ENCODE peak calls at places on chromosomes 5 and 9, in seven cellular contexts. One of them, this sample, is unnamed.

GRCh38 chr9:124006448-124007156 is 5.0 kb upstream of the LHX2 start:
- DNase-seq in fibroblast of mammary gland: no peak
- DNase-seq in bronchial epithelial cell: no peak
- DNase-seq in A549: no peak
- DNase-seq in pancreas: no peak
- DNase-seq in fibroblast of the aortic adventitia: no peak
- DNase-seq in heart left ventricle: no peak
- DNase-seq in this sample: no peak

GRCh38 chr5:134070648-134070978 is 43.9 kb upstream of the TCF7 start:
- DNase-seq in fibroblast of the aortic adventitia: peak; percentile 53
- DNase-seq in heart left ventricle: no peak
- DNase-seq in A549: no peak
- DNase-seq in fibroblast of mammary gland: peak; percentile 40
- DNase-seq in bronchial epithelial cell: peak; percentile 68
- DNase-seq in pancreas: no peak
- DNase-seq in this sample: no peak

GRCh38 chr5:6649186-6649585 is 15.9 kb downstream of the SRD5A1 start:
- DNase-seq in fibroblast of mammary gland: no peak
- DNase-seq in heart left ventricle: no peak
- DNase-seq in A549: no peak
- DNase-seq in bronchial epithelial cell: no peak
- DNase-seq in pancreas: no peak
- DNase-seq in fibroblast of the aortic adventitia: no peak
- DNase-seq in this sample: no peak

GRCh38 chr5:14145356-14146334 is 2.5 kb downstream of the TRIO start:
- DNase-seq in heart left ventricle: no peak
- DNase-seq in pancreas: no peak
- DNase-seq in bronchial epithelial cell: no peak
- DNase-seq in A549: no peak
- DNase-seq in fibroblast of mammary gland: peak; percentile 25
- DNase-seq in fibroblast of the aortic adventitia: peak; percentile 82
- DNase-seq in this sample: no peak

GRCh38 chr5:137039939-137040515 is 459.1 kb downstream of the SPOCK1 start:
- DNase-seq in fibroblast of the aortic adventitia: no peak
- DNase-seq in fibroblast of mammary gland: no peak
- DNase-seq in A549: no peak
- DNase-seq in bronchial epithelial cell: no peak
- DNase-seq in heart left ventricle: no peak
- DNase-seq in pancreas: no peak
- DNase-seq in this sample: no peak

GRCh38 chr9:87255437-87256155 is 242.1 kb upstream of the DAPK1 start:
- DNase-seq in fibroblast of the aortic adventitia: peak; percentile 84
- DNase-seq in A549: no peak
- DNase-seq in fibroblast of mammary gland: no peak
- DNase-seq in heart left ventricle: no peak
- DNase-seq in bronchial epithelial cell: no peak
- DNase-seq in pancreas: no peak
- DNase-seq in this sample: no peak

GRCh38 chr9:70658765-70659164 is 244.3 kb upstream of the KLF9 start:
- DNase-seq in pancreas: no peak
- DNase-seq in fibroblast of mammary gland: no peak
- DNase-seq in fibroblast of the aortic adventitia: no peak
- DNase-seq in A549: no peak
- DNase-seq in heart left ventricle: no peak
- DNase-seq in bronchial epithelial cell: no peak
- DNase-seq in this sample: no peak

GRCh38 chr5:119105971-119106370 is 35.1 kb downstream of the DMXL1 start:
- DNase-seq in A549: no peak
- DNase-seq in bronchial epithelial cell: no peak
- DNase-seq in heart left ventricle: no peak
- DNase-seq in fibroblast of the aortic adventitia: no peak
- DNase-seq in pancreas: no peak
- DNase-seq in fibroblast of mammary gland: no peak
- DNase-seq in this sample: no peak

GRCh38 chr9:5873439-5873838 is 17.2 kb upstream of the MLANA start:
- DNase-seq in bronchial epithelial cell: no peak
- DNase-seq in pancreas: no peak
- DNase-seq in fibroblast of the aortic adventitia: no peak
- DNase-seq in fibroblast of mammary gland: no peak
- DNase-seq in A549: no peak
- DNase-seq in heart left ventricle: no peak
- DNase-seq in this sample: no peak

GRCh38 chr5:16508730-16509531 is 43.3 kb upstream of the ZNF622 start:
- DNase-seq in A549: no peak
- DNase-seq in pancreas: peak; percentile 80
- DNase-seq in heart left ventricle: peak; percentile 78
- DNase-seq in fibroblast of mammary gland: peak; percentile 4
- DNase-seq in bronchial epithelial cell: peak; percentile 75
- DNase-seq in fibroblast of the aortic adventitia: peak; percentile 39
- DNase-seq in this sample: peak; percentile 91

GRCh38 chr5:175457466-175457865 is 13.5 kb upstream of the DRD1 start:
- DNase-seq in fibroblast of mammary gland: no peak
- DNase-seq in heart left ventricle: no peak
- DNase-seq in fibroblast of the aortic adventitia: no peak
- DNase-seq in A549: no peak
- DNase-seq in bronchial epithelial cell: peak; percentile 50
- DNase-seq in pancreas: no peak
- DNase-seq in this sample: no peak

GRCh38 chr5:175460126-175460525 is 16.1 kb upstream of the DRD1 start:
- DNase-seq in fibroblast of the aortic adventitia: peak; percentile 39
- DNase-seq in pancreas: no peak
- DNase-seq in bronchial epithelial cell: peak; percentile 35
- DNase-seq in A549: no peak
- DNase-seq in fibroblast of mammary gland: no peak
- DNase-seq in heart left ventricle: no peak
- DNase-seq in this sample: no peak

GRCh38 chr5:175460560-175460959 is 16.6 kb upstream of the DRD1 start:
- DNase-seq in pancreas: no peak
- DNase-seq in heart left ventricle: no peak
- DNase-seq in A549: no peak
- DNase-seq in fibroblast of mammary gland: no peak
- DNase-seq in fibroblast of the aortic adventitia: no peak
- DNase-seq in bronchial epithelial cell: no peak
- DNase-seq in this sample: no peak

GRCh38 chr5:175464414-175465233 is 13.7 kb upstream of the SFXN1 start:
- DNase-seq in fibroblast of mammary gland: peak; percentile 35
- DNase-seq in A549: peak; percentile 67
- DNase-seq in fibroblast of the aortic adventitia: peak; percentile 39
- DNase-seq in bronchial epithelial cell: peak; percentile 56
- DNase-seq in heart left ventricle: no peak
- DNase-seq in pancreas: no peak
- DNase-seq in this sample: peak; percentile 17

DNA sequence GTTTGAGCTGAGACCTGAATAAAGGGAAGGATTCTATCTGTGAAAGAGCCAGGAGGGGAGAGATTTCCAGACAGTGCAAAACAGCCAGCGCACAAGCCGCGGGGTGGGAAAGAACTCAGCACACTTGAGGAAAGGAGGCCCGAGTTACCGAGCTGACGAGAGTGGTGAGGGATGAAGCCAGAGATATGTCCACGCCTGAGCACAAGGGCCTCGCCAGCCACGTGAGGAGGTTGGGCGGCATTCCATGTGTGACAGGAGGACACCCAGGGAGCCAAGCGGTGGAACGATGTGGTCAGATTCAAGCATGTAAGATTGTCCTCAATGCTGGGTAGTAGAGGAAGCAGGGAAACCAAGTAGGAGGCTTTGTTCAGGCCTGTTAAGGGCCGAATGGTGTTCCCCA is 17.0 kb upstream of the SFXN1 start:
- DNase-seq in fibroblast of the aortic adventitia: no peak
- DNase-seq in A549: no peak
- DNase-seq in fibroblast of mammary gland: no peak
- DNase-seq in pancreas: no peak
- DNase-seq in heart left ventricle: no peak
- DNase-seq in bronchial epithelial cell: no peak
- DNase-seq in this sample: no peak
- TF ChIP-seq CTCF in fibroblast of the aortic adventitia: no peak
- TF ChIP-seq CTCF in A549: no peak
- TF ChIP-seq CTCF in fibroblast of mammary gland: no peak
- TF ChIP-seq CTCF in pancreas: no peak
- TF ChIP-seq CTCF in heart left ventricle: no peak
- TF ChIP-seq CTCF in bronchial epithelial cell: no peak
- TF ChIP-seq CTCF in this sample: no peak

GRCh38 chr5:107391787-107392186 is 278.9 kb downstream of the EFNA5 start:
- DNase-seq in A549: no peak
- DNase-seq in fibroblast of mammary gland: no peak
- DNase-seq in pancreas: no peak
- DNase-seq in heart left ventricle: no peak
- DNase-seq in bronchial epithelial cell: no peak
- DNase-seq in fibroblast of the aortic adventitia: no peak
- DNase-seq in this sample: no peak

GRCh38 chr5:107385701-107386100 is 285.0 kb downstream of the EFNA5 start:
- DNase-seq in A549: no peak
- DNase-seq in bronchial epithelial cell: no peak
- DNase-seq in pancreas: no peak
- DNase-seq in heart left ventricle: no peak
- DNase-seq in fibroblast of the aortic adventitia: no peak
- DNase-seq in fibroblast of mammary gland: no peak
- DNase-seq in this sample: no peak

GRCh38 chr5:107388111-107388861 is 282.5 kb downstream of the EFNA5 start:
- DNase-seq in fibroblast of the aortic adventitia: peak; percentile 90
- DNase-seq in bronchial epithelial cell: peak; percentile 93
- DNase-seq in A549: no peak
- DNase-seq in fibroblast of mammary gland: peak; percentile 96
- DNase-seq in heart left ventricle: no peak
- DNase-seq in pancreas: no peak
- DNase-seq in this sample: no peak

GRCh38 chr5:107389769-107390168 is 281.0 kb downstream of the EFNA5 start:
- DNase-seq in pancreas: no peak
- DNase-seq in fibroblast of the aortic adventitia: no peak
- DNase-seq in fibroblast of mammary gland: no peak
- DNase-seq in heart left ventricle: no peak
- DNase-seq in bronchial epithelial cell: peak; percentile 17
- DNase-seq in A549: no peak
- DNase-seq in this sample: no peak

DNA sequence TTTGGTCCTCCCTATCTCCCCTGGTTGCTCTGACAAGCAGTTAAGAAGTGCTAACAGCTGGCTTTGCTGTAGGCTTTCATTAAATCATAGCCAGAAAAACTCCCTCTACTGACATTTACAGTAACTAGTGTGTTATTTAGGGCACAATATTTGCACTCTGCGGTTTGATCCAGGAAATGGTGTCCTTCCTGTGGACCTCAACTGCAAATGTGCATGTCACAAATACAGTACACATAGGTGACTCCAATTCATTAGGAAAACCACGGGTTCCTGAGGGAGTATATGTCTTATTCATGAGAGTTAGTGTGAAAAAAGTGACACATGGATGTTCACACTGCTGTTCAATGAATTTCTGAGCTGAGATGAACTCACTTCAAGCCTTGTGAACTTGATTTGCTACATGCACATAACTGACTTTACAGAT is 281.6 kb downstream of the EFNA5 start:
- DNase-seq in fibroblast of mammary gland: peak; percentile 58
- DNase-seq in fibroblast of the aortic adventitia: peak; percentile 55
- DNase-seq in pancreas: no peak
- DNase-seq in bronchial epithelial cell: peak; percentile 63
- DNase-seq in A549: no peak
- DNase-seq in heart left ventricle: no peak
- DNase-seq in this sample: no peak
- TF ChIP-seq CTCF in fibroblast of mammary gland: no peak
- TF ChIP-seq CTCF in fibroblast of the aortic adventitia: no peak
- TF ChIP-seq CTCF in pancreas: no peak
- TF ChIP-seq CTCF in bronchial epithelial cell: no peak
- TF ChIP-seq CTCF in A549: peak; percentile 34
- TF ChIP-seq CTCF in heart left ventricle: no peak
- TF ChIP-seq CTCF in this sample: no peak

DNA sequence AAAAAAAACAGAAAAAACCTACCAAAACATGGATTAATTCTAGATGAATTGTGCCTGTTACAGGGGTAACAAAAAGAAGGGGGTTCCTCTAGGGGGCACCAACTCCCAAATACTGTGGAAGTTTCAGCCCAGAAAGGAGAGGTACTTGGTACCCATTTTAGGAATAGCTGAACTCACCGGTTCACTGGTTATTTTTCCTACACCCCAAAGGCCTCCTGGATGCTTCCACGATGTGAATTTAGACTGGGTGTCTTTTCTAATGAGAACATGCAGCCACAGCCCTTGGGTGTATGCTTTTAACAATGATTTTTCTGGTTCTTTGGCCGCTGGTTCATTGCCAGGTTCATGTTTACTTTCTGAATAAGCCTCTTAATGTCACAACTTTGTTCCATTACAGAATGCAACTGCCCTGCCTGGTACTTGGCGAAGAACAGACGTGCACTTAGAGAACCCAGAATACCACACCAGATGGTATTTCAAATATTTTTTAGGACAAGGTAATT is 46.7 kb downstream of the GARNL3 start:
- DNase-seq in heart left ventricle: peak; percentile 25
- DNase-seq in fibroblast of mammary gland: peak; percentile 71
- DNase-seq in fibroblast of the aortic adventitia: peak; percentile 72
- DNase-seq in A549: peak; percentile 33
- DNase-seq in bronchial epithelial cell: peak; percentile 82
- DNase-seq in pancreas: no peak
- DNase-seq in this sample: peak; percentile 67
- TF ChIP-seq CTCF in heart left ventricle: peak; percentile 65
- TF ChIP-seq CTCF in fibroblast of mammary gland: peak; percentile 63
- TF ChIP-seq CTCF in fibroblast of the aortic adventitia: peak; percentile 57
- TF ChIP-seq CTCF in A549: peak; percentile 84
- TF ChIP-seq CTCF in bronchial epithelial cell: peak; percentile 32
- TF ChIP-seq CTCF in pancreas: no peak
- TF ChIP-seq CTCF in this sample: peak; percentile 66

GRCh38 chr5:60805470-60805869 is 38.6 kb downstream of the ELOVL7 start:
- DNase-seq in pancreas: no peak
- DNase-seq in fibroblast of the aortic adventitia: peak; percentile 32
- DNase-seq in fibroblast of mammary gland: peak; percentile 7
- DNase-seq in A549: no peak
- DNase-seq in bronchial epithelial cell: peak; percentile 64
- DNase-seq in heart left ventricle: no peak
- DNase-seq in this sample: no peak

GRCh38 chr5:60806591-60807243 is 37.4 kb downstream of the ELOVL7 start:
- DNase-seq in pancreas: no peak
- DNase-seq in A549: no peak
- DNase-seq in heart left ventricle: no peak
- DNase-seq in bronchial epithelial cell: no peak
- DNase-seq in fibroblast of the aortic adventitia: no peak
- DNase-seq in fibroblast of mammary gland: no peak
- DNase-seq in this sample: no peak

GRCh38 chr5:60801406-60802090 is 42.5 kb downstream of the ELOVL7 start:
- DNase-seq in pancreas: no peak
- DNase-seq in bronchial epithelial cell: no peak
- DNase-seq in fibroblast of mammary gland: no peak
- DNase-seq in A549: no peak
- DNase-seq in heart left ventricle: no peak
- DNase-seq in fibroblast of the aortic adventitia: no peak
- DNase-seq in this sample: no peak

GRCh38 chr5:60803712-60804111 is 40.4 kb downstream of the ELOVL7 start:
- DNase-seq in fibroblast of the aortic adventitia: no peak
- DNase-seq in pancreas: no peak
- DNase-seq in bronchial epithelial cell: no peak
- DNase-seq in A549: no peak
- DNase-seq in heart left ventricle: no peak
- DNase-seq in fibroblast of mammary gland: no peak
- DNase-seq in this sample: no peak

DNA sequence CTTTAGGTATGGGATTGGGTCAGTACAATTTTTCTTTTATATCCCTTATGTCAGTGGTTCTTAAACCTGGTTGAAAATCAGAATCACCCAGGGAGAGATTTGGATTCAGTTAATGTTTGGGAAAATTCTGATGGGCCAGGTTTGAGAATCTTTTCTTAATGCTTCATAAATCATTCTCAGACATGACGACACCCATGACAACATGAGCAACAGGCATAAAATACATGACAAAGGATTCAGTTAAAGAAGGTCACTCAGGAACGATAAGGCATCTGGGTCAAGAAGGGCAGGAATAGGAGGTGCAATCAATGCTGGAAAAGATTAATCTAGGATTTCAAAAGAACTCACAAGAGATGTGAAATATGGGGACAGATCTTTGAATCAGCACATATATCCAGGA is 41.9 kb downstream of the ELOVL7 start:
- DNase-seq in heart left ventricle: no peak
- DNase-seq in fibroblast of the aortic adventitia: no peak
- DNase-seq in A549: no peak
- DNase-seq in pancreas: no peak
- DNase-seq in fibroblast of mammary gland: no peak
- DNase-seq in bronchial epithelial cell: no peak
- DNase-seq in this sample: no peak
- TF ChIP-seq CTCF in heart left ventricle: no peak
- TF ChIP-seq CTCF in fibroblast of the aortic adventitia: no peak
- TF ChIP-seq CTCF in A549: no peak
- TF ChIP-seq CTCF in pancreas: no peak
- TF ChIP-seq CTCF in fibroblast of mammary gland: no peak
- TF ChIP-seq CTCF in bronchial epithelial cell: no peak
- TF ChIP-seq CTCF in this sample: no peak

This sample was measured in thyroid gland.